ENCODE peak calls at places on chromosomes 16 and 17, in five cellular contexts. M is CD4-positive, alpha-beta T cell; O is NCI-H187; K is skeletal muscle cell; H is HTR-8/SVneo. X is an unnamed sample.
A peak's percentile ranks its signal among the peaks of the same experiment; 100 is the strongest.

GRCh38 chr16:47144559-47144877 is 773 bp upstream of the NETO2 start:
- DNase-seq in H (no peak), O (no peak), M (no peak), K (no peak), X (no peak)

GRCh38 chr17:82754297-82755208 is 2.7 kb downstream of the TBCD start:
- DNase-seq in O (no peak), K (no peak), M (no peak), H (no peak), X (no peak)

GRCh38 chr16:2239231-2239675 is 3.0 kb downstream of the DNASE1L2 start:
- DNase-seq in H (no peak), O (no peak), M (no peak), K (no peak), X (no peak)

GRCh38 chr17:65856865-65857264 is 295.4 kb upstream of the AXIN2 start:
- DNase-seq in H (no peak), M (no peak), O (no peak), K (no peak), X (no peak)

GRCh38 chr17:8857919-8858318 is 9.6 kb downstream of the PIK3R6 start:
- DNase-seq in M (no peak), K (peak; percentile 43), H (peak; percentile 86), O (no peak), X (no peak)

GRCh38 chr16:27754788-27755690 is 205.1 kb downstream of the KATNIP start:
- DNase-seq in M (no peak), O (peak; percentile 39), K (no peak), H (no peak), X (no peak)

GRCh38 chr17:66576473-66576872 is 258.4 kb upstream of the CACNG5 start:
- DNase-seq in O (peak; percentile 40), M (no peak), H (no peak), K (no peak), X (no peak)

GRCh38 chr17:28390563-28390962 is 15.4 kb downstream of the SLC46A1 start:
- DNase-seq in O (no peak), H (no peak), M (no peak), K (no peak), X (no peak)

GRCh38 chr16:649646-650045 is 481 bp downstream of the WDR90 start:
- DNase-seq in M (no peak), O (no peak), K (no peak), H (no peak), X (no peak)

GRCh38 chr16:6122401-6122800 is 1024.8 kb upstream of the EEF2KMT start:
- DNase-seq in K (no peak), H (no peak), O (no peak), M (no peak), X (no peak)

GRCh38 chr17:9700754-9701476 is 55.6 kb downstream of the USP43 start:
- DNase-seq in O (no peak), K (no peak), H (no peak), M (no peak), X (no peak)

GRCh38 chr17:38329284-38329683 is 14.5 kb downstream of the GPR179 start:
- DNase-seq in M (no peak), K (no peak), H (no peak), O (no peak), X (no peak)

GRCh38 chr17:82299452-82299851 is 18.0 kb downstream of the CD7 start:
- DNase-seq in O (no peak), K (no peak), M (no peak), H (no peak), X (no peak)

GRCh38 chr16:71360378-71360777 is 1.9 kb downstream of the CALB2 start:
- DNase-seq in O (no peak), M (no peak), K (peak; percentile 61), H (peak; percentile 83), X (no peak)

GRCh38 chr17:74737299-74738050 is 419 bp downstream of the RAB37 start:
- DNase-seq in H (no peak), O (no peak), M (no peak), K (no peak), X (no peak)

GRCh38 chr16:84169765-84170310 is 17.0 kb downstream of the TAF1C start:
- DNase-seq in M (no peak), K (no peak), O (no peak), H (no peak), X (no peak)

X was measured in NCI-H2107.